ENCODE peak calls at places on chromosomes 6 and 20, in seven cellular contexts. D is spleen; H is WERI-Rb-1; R is CD8-positive, alpha-beta T cell; T is choroid plexus epithelial cell; X is fibroblast of lung; U is heart right ventricle. Q is an unnamed sample.
A peak's percentile ranks its signal among the peaks of the same experiment; 100 is the strongest.

GRCh38 chr20:57919059-57919458 is 209.2 kb upstream of the PMEPA1 start:
- DNase-seq in D (no peak), H (peak; percentile 18), R (no peak), T (no peak), X (no peak), U (no peak), Q (no peak)

GRCh38 chr20:53918010-53918311 is 152.4 kb downstream of the BCAS1 start:
- DNase-seq in D (no peak), H (no peak), R (no peak), T (no peak), X (no peak), U (no peak), Q (no peak)

GRCh38 chr6:104682722-104683643 is 176.7 kb downstream of the HACE1 start:
- DNase-seq in D (peak; percentile 86), H (peak; percentile 73), R (peak; percentile 72), T (peak; percentile 75), X (peak; percentile 65), U (peak; percentile 18), Q (peak; percentile 78)

GRCh38 chr6:48928937-48929336 is 534.1 kb downstream of the MMUT start:
- DNase-seq in D (no peak), H (no peak), R (no peak), T (peak; percentile 10), X (no peak), U (no peak), Q (no peak)

GRCh38 chr6:136969433-136969832 is 47.3 kb downstream of the SLC35D3 start:
- DNase-seq in D (no peak), H (no peak), R (no peak), T (no peak), X (no peak), U (peak; percentile 13), Q (no peak)

GRCh38 chr6:79617521-79617941 is 13.6 kb upstream of the SH3BGRL2 start:
- DNase-seq in D (no peak), H (no peak), R (no peak), T (no peak), X (no peak), U (no peak), Q (no peak)

GRCh38 chr6:142385352-142385751 is 83.5 kb downstream of the ADGRG6 start:
- DNase-seq in D (no peak), H (no peak), R (no peak), T (no peak), X (no peak), U (no peak), Q (no peak)

GRCh38 chr6:118639054-118639964 is 12.1 kb downstream of the CEP85L start:
- DNase-seq in D (no peak), H (no peak), R (no peak), T (no peak), X (no peak), U (no peak), Q (no peak)

GRCh38 chr20:20505554-20505953 is 137.7 kb downstream of the INSM1 start:
- DNase-seq in D (no peak), H (no peak), R (no peak), T (no peak), X (no peak), U (no peak), Q (no peak)

GRCh38 chr6:12608874-12609273 is 107.7 kb upstream of the PHACTR1 start:
- DNase-seq in D (no peak), H (no peak), R (no peak), T (no peak), X (no peak), U (no peak), Q (no peak)

GRCh38 chr20:24970743-24971142 is 21.7 kb downstream of the CST7 start:
- DNase-seq in D (peak; percentile 54), H (no peak), R (no peak), T (no peak), X (no peak), U (no peak), Q (no peak)

GRCh38 chr6:139852484-139853140 is 478.2 kb upstream of the CITED2 start:
- DNase-seq in D (no peak), H (no peak), R (no peak), T (peak; percentile 62), X (peak; percentile 51), U (no peak), Q (peak; percentile 68)

GRCh38 chr6:158033077-158033750 is 51.6 kb downstream of the SYNJ2 start:
- DNase-seq in D (no peak), H (no peak), R (no peak), T (no peak), X (no peak), U (no peak), Q (no peak)

GRCh38 chr6:42390228-42390934 is 61.3 kb downstream of the TRERF1 start:
- DNase-seq in D (no peak), H (no peak), R (peak; percentile 59), T (no peak), X (no peak), U (no peak), Q (no peak)

DNA sequence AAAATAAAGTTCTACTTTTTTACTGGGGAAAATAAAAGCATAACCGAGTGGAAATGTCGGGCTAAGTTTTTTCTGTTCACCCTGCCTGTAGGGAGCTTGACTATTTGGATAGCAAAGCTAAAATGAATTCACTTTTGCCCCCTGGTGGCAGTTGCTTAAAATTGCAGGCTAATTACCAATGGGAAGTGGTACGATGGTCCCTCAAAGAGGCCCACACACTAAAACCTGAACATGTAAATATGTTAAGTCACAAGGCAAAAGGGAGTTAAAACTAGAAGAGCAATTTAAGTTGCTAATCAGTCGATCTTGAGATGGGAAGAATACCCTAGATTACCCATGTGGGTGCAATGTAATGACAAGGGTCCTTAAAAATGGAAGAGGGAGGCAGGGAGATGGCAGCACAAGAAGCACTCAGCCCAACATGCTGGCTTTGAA is 916 bp upstream of the SUN5 start:
- DNase-seq in D (no peak), H (no peak), R (peak; percentile 38), T (peak; percentile 18), X (peak; percentile 12), U (no peak), Q (no peak)
- TF ChIP-seq CTCF in D (peak; percentile 22), H (peak; percentile 54), R (peak; percentile 64), T (peak; percentile 50), X (peak; percentile 52), U (no peak), Q (peak; percentile 39)

GRCh38 chr6:27866370-27867050 is 45.7 kb downstream of the OR2B2 start:
- DNase-seq in D (no peak), H (no peak), R (peak; percentile 14), T (peak; percentile 73), X (peak; percentile 83), U (no peak), Q (peak; percentile 74)

GRCh38 chr6:27867051-27867940 is 44.9 kb downstream of the OR2B2 start:
- DNase-seq in D (peak; percentile 94), H (peak; percentile 67), R (peak; percentile 68), T (peak; percentile 87), X (peak; percentile 85), U (peak; percentile 53), Q (peak; percentile 90)

GRCh38 chr6:27870486-27870885 is 41.7 kb downstream of the OR2B2 start:
- DNase-seq in D (no peak), H (no peak), R (no peak), T (no peak), X (no peak), U (no peak), Q (no peak)

GRCh38 chr6:27865952-27866369 is 46.2 kb downstream of the OR2B2 start:
- DNase-seq in D (peak; percentile 84), H (no peak), R (peak; percentile 14), T (no peak), X (no peak), U (no peak), Q (no peak)

DNA sequence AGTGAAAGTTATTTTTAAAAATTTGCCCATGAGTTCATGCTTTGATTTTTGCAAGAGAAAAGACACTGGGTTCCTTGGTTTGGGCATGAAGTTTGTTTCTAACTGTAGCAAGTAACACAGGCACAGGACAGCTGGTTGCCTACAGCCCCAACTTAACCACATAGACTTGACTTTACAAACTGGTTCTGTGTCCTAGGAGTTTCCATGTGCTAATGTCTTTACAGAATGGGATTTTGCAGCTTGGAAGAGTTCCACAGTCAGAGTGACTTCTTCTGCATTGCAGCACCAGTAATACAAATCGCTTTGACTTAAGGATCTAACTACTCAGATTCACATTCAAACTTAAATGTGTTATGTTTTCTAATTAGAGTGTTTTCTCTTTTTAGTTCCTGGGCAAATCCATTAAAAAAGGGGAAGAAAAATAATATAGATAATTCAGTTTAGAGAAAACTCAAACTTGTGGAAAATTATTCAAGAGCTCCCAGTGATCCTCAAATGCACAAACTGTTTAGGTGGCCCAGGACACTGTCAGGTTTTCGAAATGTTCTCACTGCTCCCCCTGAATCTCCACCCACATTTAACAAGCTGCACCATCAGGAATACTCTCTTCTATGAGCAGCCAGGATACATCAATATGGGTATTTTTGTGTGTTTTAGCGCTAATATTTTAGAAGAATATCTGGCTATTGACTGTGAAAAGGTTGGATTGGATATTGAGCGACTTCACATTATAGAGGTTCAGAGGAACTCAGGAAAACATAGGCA is 44.1 kb downstream of the OR2B2 start:
- DNase-seq in D (no peak), H (no peak), R (no peak), T (peak; percentile 36), X (peak; percentile 50), U (no peak), Q (peak; percentile 37)
- H3K4me3 ChIP-seq in D (no peak overlapping the region), H (peak overlapping the region; percentile 29), R (no peak overlapping the region), T (peak overlapping the region; percentile 74), X (peak overlapping the region; percentile 90), U (peak overlapping the region; percentile 46), Q (no peak overlapping the region)

DNA sequence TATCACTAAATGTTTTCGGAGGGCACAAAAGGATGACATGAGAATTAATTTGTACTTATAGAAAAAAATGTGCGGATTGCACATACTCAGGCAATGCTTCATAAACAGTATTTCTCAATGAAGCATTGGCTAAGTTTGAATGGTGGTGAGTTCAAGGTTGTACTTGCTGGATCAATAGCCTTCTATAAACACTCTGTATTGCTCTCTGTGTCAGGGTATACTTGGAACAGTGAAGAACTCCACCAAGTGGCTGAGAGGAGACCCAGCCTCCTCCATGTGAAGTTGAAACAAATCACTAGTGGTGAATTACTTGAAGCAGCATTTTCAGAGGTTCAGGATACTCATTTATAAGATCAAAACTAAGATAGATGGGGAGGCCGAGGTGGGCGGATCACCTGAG is 360.6 kb downstream of the RIMS1 start:
- DNase-seq in D (no peak), H (peak; percentile 16), R (no peak), T (peak; percentile 45), X (peak; percentile 42), U (no peak), Q (no peak)
- TF ChIP-seq CTCF in D (no peak), H (peak; percentile 44), R (no peak), T (peak; percentile 38), X (peak; percentile 31), U (no peak), Q (no peak)

DNA sequence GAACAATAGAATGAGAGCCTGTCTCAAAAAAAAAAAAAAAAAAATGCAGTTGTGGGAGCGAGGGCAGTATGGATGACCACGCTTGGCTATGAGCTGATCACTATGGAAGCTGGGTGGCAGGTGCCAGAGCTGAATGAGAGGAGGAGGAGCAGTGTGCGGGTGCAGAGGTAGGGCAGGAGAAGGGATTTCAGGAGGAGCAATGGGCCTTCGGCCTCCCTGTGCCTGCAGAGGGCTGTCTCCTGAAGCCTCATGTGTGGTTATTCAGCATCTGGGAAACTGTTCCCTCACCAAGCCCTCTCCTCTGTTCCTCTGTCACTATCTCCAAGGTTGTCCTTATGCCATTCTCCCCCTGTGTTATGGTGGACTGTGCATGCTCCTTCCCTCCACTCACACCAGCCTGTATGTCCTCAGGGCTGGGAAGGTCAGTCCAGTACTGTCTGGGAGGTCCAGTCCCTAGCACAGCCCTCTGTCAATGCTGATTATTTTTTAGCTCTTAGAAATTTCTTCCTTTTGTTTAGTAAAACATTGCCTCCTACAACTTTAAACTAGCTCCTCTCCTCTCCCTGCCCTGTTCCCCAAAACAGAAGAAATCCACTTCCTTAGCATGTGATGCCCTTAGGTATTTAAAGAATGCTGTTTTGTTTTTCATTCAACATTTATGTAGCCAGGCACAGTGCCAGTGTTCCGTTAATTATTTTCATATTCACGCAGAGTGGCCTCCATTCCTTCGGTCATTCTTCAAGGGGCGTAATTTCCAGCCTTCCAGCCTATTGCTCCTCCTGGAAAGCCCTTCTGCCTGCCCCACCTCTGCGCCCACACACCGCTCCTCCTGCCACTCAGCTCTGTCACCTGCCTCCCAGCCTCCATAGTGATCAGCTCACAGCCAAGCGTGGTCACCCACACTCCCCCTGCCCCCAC is 48.9 kb downstream of the CNBD2 start:
- DNase-seq in D (peak; percentile 16), H (no peak), R (no peak), T (peak; percentile 85), X (peak; percentile 59), U (peak; percentile 7), Q (peak; percentile 87)
- H3K4me3 ChIP-seq in D (no peak overlapping the region), H (no peak overlapping the region), R (no peak overlapping the region), T (no peak overlapping the region), X (no peak overlapping the region), U (no peak overlapping the region), Q (no peak overlapping the region)